ENCODE peak calls at places on chromosomes 3 and 15, in four cellular contexts. One of them, this sample, is unnamed.

GRCh38 chr3:130533247-130533646 is 16.3 kb downstream of the COL6A6 start:
- DNase-seq in GM20000: no peak
- DNase-seq in activated CD4-positive, alpha-beta T cell treated with anti-CD3 and anti-CD28 coated beads, Interleukin-2, amount 50 U/mL, for 4 hours: no peak
- DNase-seq in iPS-NIHi11: no peak
- DNase-seq in this sample: no peak

GRCh38 chr3:9111349-9112265 is 137.8 kb downstream of the SRGAP3 start:
- DNase-seq in GM20000: no peak
- DNase-seq in activated CD4-positive, alpha-beta T cell treated with anti-CD3 and anti-CD28 coated beads, Interleukin-2, amount 50 U/mL, for 4 hours: no peak
- DNase-seq in iPS-NIHi11: peak
- DNase-seq in this sample: peak

GRCh38 chr15:37019479-37020433 is 80.6 kb downstream of the MEIS2 start:
- DNase-seq in GM20000: no peak
- DNase-seq in activated CD4-positive, alpha-beta T cell treated with anti-CD3 and anti-CD28 coated beads, Interleukin-2, amount 50 U/mL, for 4 hours: no peak
- DNase-seq in iPS-NIHi11: no peak
- DNase-seq in this sample: no peak

GRCh38 chr3:151814588-151814987 is 672 bp downstream of the AADAC start:
- DNase-seq in GM20000: no peak
- DNase-seq in activated CD4-positive, alpha-beta T cell treated with anti-CD3 and anti-CD28 coated beads, Interleukin-2, amount 50 U/mL, for 4 hours: no peak
- DNase-seq in iPS-NIHi11: no peak
- DNase-seq in this sample: no peak

GRCh38 chr3:44323341-44323955 is 15.1 kb upstream of the TCAIM start:
- DNase-seq in GM20000: peak
- DNase-seq in activated CD4-positive, alpha-beta T cell treated with anti-CD3 and anti-CD28 coated beads, Interleukin-2, amount 50 U/mL, for 4 hours: peak
- DNase-seq in iPS-NIHi11: peak
- DNase-seq in this sample: peak

GRCh38 chr15:62639432-62639831 is 403.1 kb upstream of the TPM1 start:
- DNase-seq in GM20000: no peak
- DNase-seq in activated CD4-positive, alpha-beta T cell treated with anti-CD3 and anti-CD28 coated beads, Interleukin-2, amount 50 U/mL, for 4 hours: no peak
- DNase-seq in iPS-NIHi11: no peak
- DNase-seq in this sample: no peak

GRCh38 chr3:129278970-129279906 is 568 bp downstream of the HMCES start:
- DNase-seq in GM20000: peak
- DNase-seq in activated CD4-positive, alpha-beta T cell treated with anti-CD3 and anti-CD28 coated beads, Interleukin-2, amount 50 U/mL, for 4 hours: peak
- DNase-seq in iPS-NIHi11: peak
- DNase-seq in this sample: peak

GRCh38 chr3:141561426-141562034 is 74.7 kb downstream of the RASA2 start:
- DNase-seq in GM20000: peak
- DNase-seq in activated CD4-positive, alpha-beta T cell treated with anti-CD3 and anti-CD28 coated beads, Interleukin-2, amount 50 U/mL, for 4 hours: no peak
- DNase-seq in iPS-NIHi11: peak
- DNase-seq in this sample: peak

GRCh38 chr3:56869157-56869889 is 67.6 kb upstream of the ARHGEF3 start:
- DNase-seq in GM20000: no peak
- DNase-seq in activated CD4-positive, alpha-beta T cell treated with anti-CD3 and anti-CD28 coated beads, Interleukin-2, amount 50 U/mL, for 4 hours: no peak
- DNase-seq in iPS-NIHi11: no peak
- DNase-seq in this sample: no peak

GRCh38 chr3:127856801-127857200 is 34.5 kb upstream of the MGLL start:
- DNase-seq in GM20000: no peak
- DNase-seq in activated CD4-positive, alpha-beta T cell treated with anti-CD3 and anti-CD28 coated beads, Interleukin-2, amount 50 U/mL, for 4 hours: no peak
- DNase-seq in iPS-NIHi11: no peak
- DNase-seq in this sample: no peak

This sample was measured in G401.